ENCODE peak calls at places on chromosome 21, in ten cellular contexts. P is stomach, S is upper lobe of left lung, W is ovary, V is A549, I is suprapubic skin, O is transverse colon, A is tibial nerve, B is SK-N-SH, F is esophagus muscularis mucosa. Q is an unnamed sample.

GRCh38 chr21:32382108-32382601 is 10.7 kb downstream of the URB1 start:
- DNase-seq in O (no peak), S (no peak), F (no peak), A (no peak), B (no peak), P (no peak), I (no peak), W (no peak), V (no peak), Q (no peak)

GRCh38 chr21:46092026-46092764 is 5.7 kb upstream of the COL6A2 start:
- DNase-seq in A (peak), F (peak), W (peak), O (peak), S (no peak), P (peak), V (no peak), I (no peak), B (no peak), Q (peak)

GRCh38 chr21:24045775-24046215 is 1561.5 kb downstream of the MRPL39 start:
- DNase-seq in V (no peak), O (peak), I (peak), B (peak), F (no peak), A (peak), P (peak), S (peak), W (peak), Q (peak)

GRCh38 chr21:26469789-26470188 is 103.3 kb downstream of the CYYR1 start:
- DNase-seq in O (no peak), V (no peak), I (no peak), P (no peak), A (peak), S (no peak), F (no peak), W (no peak), B (no peak), Q (no peak)

GRCh38 chr21:17660862-17661261 is 48.2 kb upstream of the BTG3 start:
- DNase-seq in I (no peak), O (no peak), F (no peak), B (no peak), S (no peak), W (no peak), A (no peak), V (no peak), P (no peak), Q (no peak)

GRCh38 chr21:36841866-36842265 is 124.6 kb downstream of the HLCS start:
- DNase-seq in I (no peak), W (no peak), S (no peak), P (no peak), A (no peak), O (no peak), F (no peak), V (no peak), B (no peak), Q (no peak)

GRCh38 chr21:37855568-37856391 is 60.5 kb downstream of the KCNJ6 start:
- DNase-seq in B (no peak), V (no peak), F (no peak), A (no peak), P (no peak), I (no peak), S (no peak), W (no peak), O (no peak), Q (no peak)

GRCh38 chr21:46243865-46244490 is 15.4 kb upstream of the LSS start:
- DNase-seq in F (no peak), A (no peak), S (no peak), V (no peak), W (no peak), B (no peak), I (peak), P (no peak), O (no peak), Q (no peak)

GRCh38 chr21:19510653-19511052 is 1107.1 kb upstream of the TMPRSS15 start:
- DNase-seq in W (no peak), O (no peak), A (no peak), P (no peak), V (no peak), S (no peak), I (no peak), F (no peak), B (no peak), Q (no peak)

GRCh38 chr21:32457360-32457840 is 44.9 kb downstream of the EVA1C start:
- DNase-seq in O (peak), S (peak), V (no peak), I (no peak), A (peak), B (peak), F (no peak), W (peak), P (peak), Q (no peak)

GRCh38 chr21:36888466-36888865 is 78.0 kb downstream of the HLCS start:
- DNase-seq in F (no peak), P (no peak), I (no peak), V (no peak), W (no peak), B (no peak), A (no peak), S (no peak), O (no peak), Q (no peak)

GRCh38 chr21:26572026-26572425 is 1.1 kb downstream of the CYYR1 start:
- DNase-seq in S (no peak), B (no peak), F (no peak), P (no peak), I (no peak), O (no peak), A (no peak), V (no peak), W (no peak), Q (no peak)

GRCh38 chr21:30072496-30072895 is 94.1 kb downstream of the CLDN17 start:
- DNase-seq in B (no peak), A (no peak), S (no peak), P (peak), W (no peak), F (no peak), V (no peak), O (peak), I (no peak), Q (no peak)

GRCh38 chr21:45281411-45282282 is 6.0 kb downstream of the POFUT2 start:
- DNase-seq in V (no peak), B (no peak), A (no peak), I (peak), F (no peak), P (peak), S (peak), O (peak), W (peak), Q (peak)

GRCh38 chr21:45444385-45444784 is 39.4 kb downstream of the COL18A1 start:
- DNase-seq in I (no peak), O (no peak), A (no peak), S (no peak), V (no peak), W (no peak), F (no peak), B (no peak), P (no peak), Q (no peak)

GRCh38 chr21:36254106-36254941 is 65.7 kb upstream of the MORC3 start:
- DNase-seq in W (no peak), V (no peak), S (no peak), F (no peak), A (no peak), I (no peak), P (no peak), O (no peak), B (no peak), Q (no peak)

GRCh38 chr21:26884436-26884835 is 39.2 kb upstream of the ADAMTS1 start:
- DNase-seq in V (no peak), I (no peak), F (no peak), A (no peak), B (no peak), O (no peak), P (no peak), S (no peak), W (no peak), Q (no peak)

GRCh38 chr21:31343680-31344480 is at the start of gene TIAM1:
- DNase-seq in V (no peak), P (peak), A (peak), S (peak), F (peak), I (no peak), W (no peak), O (peak), B (peak), Q (peak)

GRCh38 chr21:33255404-33255803 is 10.8 kb upstream of the IL10RB start:
- DNase-seq in W (no peak), B (no peak), I (no peak), O (no peak), F (no peak), A (no peak), V (no peak), S (no peak), P (no peak), Q (no peak)

GRCh38 chr21:23951251-23951650 is 1656.0 kb downstream of the MRPL39 start:
- DNase-seq in S (no peak), V (no peak), A (no peak), P (no peak), O (no peak), B (no peak), I (no peak), W (no peak), F (no peak), Q (no peak)

GRCh38 chr21:45302082-45303061 is 14.7 kb upstream of the POFUT2 start:
- DNase-seq in S (peak), V (no peak), I (no peak), F (no peak), W (peak), B (no peak), P (peak), A (peak), O (peak), Q (peak)

GRCh38 chr21:45590246-45590725 is 48.0 kb upstream of the SLC19A1 start:
- DNase-seq in S (peak), P (peak), F (no peak), I (peak), W (peak), O (peak), A (peak), V (peak), B (peak), Q (peak)

GRCh38 chr21:37700641-37701202 is 215.5 kb downstream of the KCNJ6 start:
- DNase-seq in W (no peak), I (no peak), V (peak), B (peak), P (no peak), A (no peak), F (no peak), O (no peak), S (no peak), Q (no peak)

GRCh38 chr21:36427502-36427901 is 42.3 kb downstream of the CHAF1B start:
- DNase-seq in S (no peak), V (no peak), A (no peak), B (no peak), F (no peak), O (no peak), P (no peak), I (no peak), W (no peak), Q (no peak)

GRCh38 chr21:19198801-19199200 is 795.2 kb upstream of the TMPRSS15 start:
- DNase-seq in I (no peak), P (no peak), S (no peak), B (no peak), F (no peak), V (no peak), W (no peak), O (no peak), A (no peak), Q (no peak)

GRCh38 chr21:36567216-36567917 is 87.4 kb upstream of the CLDN14 start:
- DNase-seq in P (no peak), S (no peak), F (no peak), A (no peak), O (no peak), V (no peak), B (no peak), W (no peak), I (no peak), Q (no peak)

GRCh38 chr21:45332415-45332814 is 44.7 kb upstream of the POFUT2 start:
- DNase-seq in O (no peak), P (no peak), V (no peak), A (no peak), W (no peak), S (no peak), B (no peak), I (no peak), F (no peak), Q (peak)

GRCh38 chr21:17270234-17270633 is 242.6 kb upstream of the CXADR start:
- DNase-seq in W (peak), I (no peak), A (peak), B (peak), V (peak), S (no peak), F (no peak), O (no peak), P (no peak), Q (peak)

GRCh38 chr21:32256873-32257620 is 21.8 kb downstream of the MIS18A start:
- DNase-seq in O (peak), F (no peak), I (peak), V (peak), A (peak), S (peak), P (peak), B (peak), W (peak), Q (peak)

GRCh38 chr21:27275294-27275927 is 308.5 kb upstream of the ADAMTS5 start:
- DNase-seq in B (peak), O (no peak), S (no peak), A (no peak), P (no peak), I (no peak), V (no peak), W (no peak), F (no peak), Q (no peak)

GRCh38 chr21:34669149-34669879 is 520 bp downstream of the CLIC6 start:
- DNase-seq in B (peak), P (peak), V (no peak), I (no peak), A (no peak), S (peak), F (no peak), W (peak), O (peak), Q (no peak)

GRCh38 chr21:34668803-34669148 is at the start of gene CLIC6:
- DNase-seq in F (no peak), W (peak), A (peak), B (no peak), O (peak), V (no peak), I (no peak), S (peak), P (peak), Q (peak)

GRCh38 chr21:34670962-34671348 is 2.2 kb downstream of the CLIC6 start:
- DNase-seq in S (no peak), A (no peak), P (no peak), O (no peak), I (no peak), W (no peak), B (no peak), F (no peak), V (no peak), Q (no peak)

GRCh38 chr21:34670220-34670961 is 1.6 kb downstream of the CLIC6 start:
- DNase-seq in V (no peak), S (no peak), B (peak), O (peak), I (no peak), A (no peak), F (no peak), P (peak), W (peak), Q (no peak)

GRCh38 chr21:34667761-34668160 is 1.0 kb upstream of the CLIC6 start:
- DNase-seq in A (no peak), P (no peak), I (no peak), V (no peak), B (no peak), O (no peak), S (no peak), F (no peak), W (no peak), Q (no peak)
- TF ChIP-seq EP300 in A (no peak), P (no peak), I (no peak), V (no peak), B (no peak), O (no peak), S (no peak), F (no peak), W (no peak), Q (no peak)

GRCh38 chr21:40845621-40846020 is 1.3 kb downstream of the DSCAM start:
- DNase-seq in V (no peak), W (no peak), F (peak), P (no peak), A (no peak), S (no peak), B (no peak), I (no peak), O (no peak), Q (no peak)
- TF ChIP-seq EP300 in V (no peak), W (no peak), F (no peak), P (no peak), A (no peak), S (no peak), B (no peak), I (no peak), O (no peak), Q (no peak)

DNA sequence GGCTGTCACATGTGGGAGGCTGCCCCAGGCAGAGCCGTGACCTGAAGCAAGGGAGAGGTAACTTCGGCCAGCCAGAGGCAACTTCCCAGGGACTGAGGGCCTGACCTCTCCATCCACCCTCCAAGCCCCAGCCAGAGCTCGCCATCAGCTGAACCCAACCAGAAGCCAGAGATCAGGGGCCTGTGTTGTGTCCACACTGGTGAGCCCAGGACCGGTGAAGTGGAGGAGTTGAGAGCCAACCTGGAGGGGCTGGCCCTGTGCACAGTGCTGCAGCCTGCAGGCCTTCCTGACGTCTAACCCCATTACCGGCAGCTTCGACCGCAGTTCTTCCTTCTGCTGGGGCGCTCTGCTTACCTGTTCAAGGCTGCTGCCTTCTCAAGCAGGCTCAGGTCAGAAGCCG is 19.6 kb upstream of the PDE9A start:
- DNase-seq in B (no peak), A (no peak), V (no peak), I (peak), O (peak), S (no peak), W (no peak), P (no peak), F (no peak), Q (peak)
- TF ChIP-seq EP300 in B (no peak), A (no peak), V (no peak), I (no peak), O (no peak), S (no peak), W (no peak), P (no peak), F (no peak), Q (no peak)

GRCh38 chr21:42535602-42536171 is 22.0 kb downstream of the SLC37A1 start:
- DNase-seq in W (no peak), B (no peak), S (no peak), P (peak), V (no peak), I (peak), A (no peak), O (peak), F (no peak), Q (peak)
- TF ChIP-seq EP300 in W (no peak), B (no peak), S (no peak), P (no peak), V (no peak), I (no peak), A (no peak), O (no peak), F (no peak), Q (no peak)

GRCh38 chr21:34614693-34615486 is at the start of gene RCAN1:
- DNase-seq in A (peak), I (peak), S (peak), F (peak), V (peak), P (peak), B (peak), W (peak), O (peak), Q (peak)

GRCh38 chr21:34617753-34618339 is 2.9 kb upstream of the RCAN1 start:
- DNase-seq in W (no peak), I (peak), P (no peak), S (no peak), F (no peak), O (no peak), A (no peak), V (no peak), B (no peak), Q (peak)

GRCh38 chr21:34613679-34614442 is 1.1 kb downstream of the RCAN1 start:
- DNase-seq in A (no peak), B (peak), O (no peak), S (no peak), F (no peak), P (no peak), I (no peak), W (peak), V (no peak), Q (no peak)

GRCh38 chr21:34614443-34614692 is 545 bp downstream of the RCAN1 start:
- DNase-seq in F (no peak), A (no peak), V (no peak), B (no peak), W (peak), O (no peak), P (no peak), I (no peak), S (no peak), Q (no peak)

GRCh38 chr21:34615487-34615814 is 538 bp upstream of the RCAN1 start:
- DNase-seq in O (no peak), I (no peak), F (no peak), A (no peak), W (no peak), B (no peak), P (no peak), V (no peak), S (no peak), Q (no peak)
- TF ChIP-seq EP300 in O (no peak), I (no peak), F (no peak), A (no peak), W (no peak), B (no peak), P (no peak), V (no peak), S (no peak), Q (no peak)

GRCh38 chr21:44094832-44095231 is 12.4 kb upstream of the PWP2 start:
- DNase-seq in O (no peak), A (no peak), S (no peak), V (no peak), I (no peak), P (no peak), W (no peak), F (no peak), B (no peak), Q (no peak)

GRCh38 chr21:44089001-44089911 is 17.9 kb upstream of the PWP2 start:
- DNase-seq in V (no peak), P (peak), S (no peak), F (no peak), B (no peak), I (no peak), A (no peak), W (no peak), O (peak), Q (peak)

GRCh38 chr21:44093761-44094160 is 13.4 kb upstream of the PWP2 start:
- DNase-seq in A (no peak), W (no peak), O (peak), B (no peak), P (peak), F (no peak), S (no peak), I (no peak), V (no peak), Q (no peak)

GRCh38 chr21:44090332-44090731 is 16.9 kb upstream of the PWP2 start:
- DNase-seq in W (no peak), B (no peak), O (peak), V (no peak), P (peak), F (no peak), I (no peak), A (no peak), S (no peak), Q (no peak)

DNA sequence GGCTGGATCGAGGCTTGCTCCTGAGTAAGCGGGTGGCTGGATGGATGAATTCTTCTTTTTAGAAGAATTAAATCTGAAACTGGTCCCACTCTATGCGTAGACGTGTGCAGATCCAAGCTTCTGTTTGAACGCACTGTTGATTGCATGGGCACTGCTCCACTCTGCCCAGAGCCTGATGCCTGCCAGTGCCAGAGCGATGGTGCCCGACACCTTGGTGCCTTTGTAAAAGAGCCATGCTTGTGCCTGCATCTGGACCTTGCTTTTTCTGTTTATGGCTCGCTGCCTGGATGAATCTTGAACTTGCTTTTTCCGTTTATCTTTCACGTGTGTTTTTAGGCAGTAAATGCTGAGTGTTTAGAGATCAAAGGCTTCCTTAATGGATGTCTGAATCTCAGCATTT is 15.0 kb upstream of the PWP2 start:
- DNase-seq in P (peak), A (no peak), S (no peak), O (no peak), B (no peak), W (no peak), V (no peak), I (no peak), F (no peak), Q (no peak)
- TF ChIP-seq EP300 in P (no peak), A (no peak), S (no peak), O (no peak), B (no peak), W (no peak), V (no peak), I (no peak), F (no peak), Q (no peak)

GRCh38 chr21:41956926-41957729 is 3.3 kb upstream of the C2CD2 start:
- DNase-seq in I (peak), S (no peak), O (no peak), B (no peak), F (no peak), W (peak), P (no peak), V (no peak), A (no peak), Q (peak)
- TF ChIP-seq EP300 in I (no peak), S (no peak), O (no peak), B (no peak), F (no peak), W (no peak), P (no peak), V (no peak), A (no peak), Q (no peak)

DNA sequence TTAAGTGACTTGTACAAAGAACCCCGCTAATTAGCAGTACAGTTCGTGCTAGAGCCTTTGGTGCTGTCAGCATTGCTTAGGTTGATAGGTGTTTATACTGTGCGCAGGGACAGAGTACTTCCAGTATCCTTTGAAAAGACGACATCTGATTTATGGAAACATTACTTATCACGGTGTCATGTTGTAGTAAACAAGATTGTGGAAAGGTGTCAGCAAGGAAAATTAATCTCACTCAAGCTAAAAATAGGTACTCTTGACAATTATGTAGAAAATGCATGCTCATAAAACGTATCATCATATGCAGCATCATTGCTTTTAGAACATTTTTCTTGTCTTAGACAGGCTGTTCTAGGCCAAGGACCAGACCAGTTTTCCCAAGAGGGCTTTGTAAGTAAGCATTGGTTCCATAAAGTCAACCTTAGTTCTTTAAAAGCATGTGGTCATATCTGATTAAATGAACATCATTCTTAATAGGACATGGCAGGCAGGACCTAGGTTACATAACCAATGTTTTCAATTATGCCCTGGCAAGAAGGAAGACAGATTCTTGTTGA is 33.0 kb downstream of the SH3BGR start:
- DNase-seq in F (no peak), P (no peak), S (no peak), O (no peak), W (no peak), A (no peak), V (no peak), B (no peak), I (no peak), Q (no peak)
- TF ChIP-seq EP300 in F (peak), P (no peak), S (no peak), O (no peak), W (no peak), A (no peak), V (no peak), B (no peak), I (peak), Q (no peak)

Q was measured in sigmoid colon.